ENCODE peak calls at places on chromosomes 1 and 21, in ten cellular contexts. Z is fibroblast of the conjunctiva, R is nucleus accumbens, Y is astrocyte of the spinal cord, C is hippocampal formation, D is iris pigment epithelial cell, U is endodermal cell, O is Kasumi-1, G is NCI-H460, B is left ventricle myocardium superior. V is an unnamed sample.

GRCh38 chr1:213783273-213783672 is 204.5 kb upstream of the PROX1 start:
- DNase-seq in Z (no peak), R (no peak), Y (no peak), C (no peak), D (no peak), U (no peak), O (no peak), G (no peak), B (no peak), V (no peak)

GRCh38 chr1:66397192-66397591 is 136.8 kb upstream of the SGIP1 start:
- DNase-seq in Z (no peak), R (no peak), Y (no peak), C (no peak), D (no peak), U (no peak), O (peak; percentile 65), G (no peak), B (no peak), V (no peak)

GRCh38 chr1:231460614-231461013 is 38.5 kb upstream of the EGLN1 start:
- DNase-seq in Z (no peak), R (no peak), Y (peak; percentile 49), C (no peak), D (peak; percentile 20), U (no peak), O (peak; percentile 81), G (no peak), B (no peak), V (no peak)

GRCh38 chr1:42844592-42845140 is 1.7 kb upstream of the ZNF691 start:
- DNase-seq in Z (no peak), R (no peak), Y (no peak), C (no peak), D (peak; percentile 72), U (no peak), O (no peak), G (no peak), B (no peak), V (no peak)

GRCh38 chr1:21963477-21964217 is 13.2 kb upstream of the CELA3B start:
- DNase-seq in Z (peak; percentile 30), R (peak; percentile 42), Y (peak; percentile 63), C (peak; percentile 49), D (peak; percentile 54), U (peak; percentile 98), O (peak; percentile 72), G (peak; percentile 73), B (peak; percentile 83), V (peak; percentile 76)

GRCh38 chr1:156245451-156246232 is 2.2 kb downstream of the PAQR6 start:
- DNase-seq in Z (no peak), R (no peak), Y (no peak), C (no peak), D (no peak), U (no peak), O (no peak), G (no peak), B (peak; percentile 52), V (no peak)

GRCh38 chr1:19354531-19354981 is 42.4 kb downstream of the SLC66A1 start:
- DNase-seq in Z (no peak), R (no peak), Y (no peak), C (no peak), D (no peak), U (no peak), O (no peak), G (no peak), B (no peak), V (no peak)

GRCh38 chr1:53448241-53448841 is 10.9 kb upstream of the DMRTB1 start:
- DNase-seq in Z (no peak), R (no peak), Y (no peak), C (no peak), D (no peak), U (peak; percentile 89), O (no peak), G (no peak), B (no peak), V (no peak)

GRCh38 chr1:147497826-147498225 is 43.5 kb upstream of the BCL9 start:
- DNase-seq in Z (no peak), R (no peak), Y (no peak), C (no peak), D (no peak), U (no peak), O (no peak), G (no peak), B (no peak), V (no peak)

GRCh38 chr1:7262611-7263010 is 477.4 kb downstream of the CAMTA1 start:
- DNase-seq in Z (no peak), R (no peak), Y (no peak), C (no peak), D (no peak), U (no peak), O (no peak), G (no peak), B (no peak), V (no peak)

GRCh38 chr1:167802235-167802634 is 80.5 kb downstream of the MPZL1 start:
- DNase-seq in Z (no peak), R (no peak), Y (no peak), C (no peak), D (no peak), U (no peak), O (no peak), G (no peak), B (no peak), V (no peak)

GRCh38 chr1:232776526-232776925 is 28.7 kb upstream of the MAP10 start:
- DNase-seq in Z (no peak), R (no peak), Y (no peak), C (no peak), D (no peak), U (no peak), O (no peak), G (no peak), B (no peak), V (no peak)

GRCh38 chr1:94120591-94120901 is 402 bp downstream of the ABCA4 start:
- DNase-seq in Z (no peak), R (no peak), Y (no peak), C (no peak), D (no peak), U (peak; percentile 54), O (no peak), G (no peak), B (no peak), V (no peak)

GRCh38 chr1:100482167-100482566 is 55.8 kb upstream of the GPR88 start:
- DNase-seq in Z (no peak), R (no peak), Y (peak; percentile 26), C (no peak), D (no peak), U (no peak), O (no peak), G (no peak), B (no peak), V (no peak)

GRCh38 chr1:30466026-30466425 is 257.4 kb downstream of the MATN1 start:
- DNase-seq in Z (no peak), R (no peak), Y (no peak), C (no peak), D (no peak), U (no peak), O (no peak), G (no peak), B (no peak), V (no peak)

GRCh38 chr1:111577814-111578213 is 41.8 kb upstream of the RAP1A start:
- DNase-seq in Z (no peak), R (no peak), Y (no peak), C (no peak), D (no peak), U (no peak), O (no peak), G (no peak), B (no peak), V (no peak)

GRCh38 chr1:10007161-10007560 is 10.1 kb downstream of the RBP7 start:
- DNase-seq in Z (no peak), R (no peak), Y (no peak), C (no peak), D (no peak), U (no peak), O (no peak), G (no peak), B (no peak), V (no peak)

GRCh38 chr1:48216276-48216675 is 6.2 kb upstream of the SLC5A9 start:
- DNase-seq in Z (no peak), R (no peak), Y (no peak), C (no peak), D (no peak), U (no peak), O (no peak), G (no peak), B (no peak), V (no peak)

GRCh38 chr1:119859647-119860046 is 36.7 kb downstream of the ADAM30 start:
- DNase-seq in Z (peak; percentile 10), R (no peak), Y (peak; percentile 75), C (no peak), D (peak; percentile 83), U (no peak), O (peak; percentile 73), G (peak; percentile 20), B (no peak), V (no peak)

GRCh38 chr1:54254055-54254454 is 54.1 kb downstream of the MRPL37 start:
- DNase-seq in Z (no peak), R (no peak), Y (peak; percentile 66), C (no peak), D (peak; percentile 58), U (no peak), O (peak; percentile 89), G (no peak), B (peak; percentile 44), V (peak; percentile 82)

GRCh38 chr1:23484253-23485001 is 448 bp upstream of the ASAP3 start:
- DNase-seq in Z (peak; percentile 92), R (peak; percentile 81), Y (peak; percentile 91), C (peak; percentile 85), D (peak; percentile 92), U (peak; percentile 98), O (peak; percentile 81), G (peak; percentile 79), B (peak; percentile 98), V (peak; percentile 75)

GRCh38 chr21:16195896-16196443 is 466.2 kb downstream of the USP25 start:
- DNase-seq in Z (no peak), R (no peak), Y (peak; percentile 48), C (no peak), D (peak; percentile 40), U (no peak), O (no peak), G (no peak), B (no peak), V (no peak)

GRCh38 chr1:66777846-66778245 is 23.2 kb downstream of the INSL5 start:
- DNase-seq in Z (no peak), R (no peak), Y (no peak), C (no peak), D (no peak), U (no peak), O (no peak), G (no peak), B (no peak), V (no peak)

GRCh38 chr1:112393634-112393976 is 2.4 kb upstream of the CTTNBP2NL start:
- DNase-seq in Z (no peak), R (no peak), Y (peak; percentile 42), C (peak; percentile 3), D (peak; percentile 41), U (peak; percentile 47), O (no peak), G (no peak), B (peak; percentile 34), V (no peak)

GRCh38 chr1:25347556-25347955 is 9.4 kb downstream of the TMEM50A start:
- DNase-seq in Z (no peak), R (no peak), Y (no peak), C (no peak), D (no peak), U (no peak), O (no peak), G (no peak), B (no peak), V (no peak)

GRCh38 chr1:69991644-69992043 is 213.7 kb downstream of the LRRC40 start:
- DNase-seq in Z (no peak), R (no peak), Y (peak; percentile 19), C (no peak), D (peak; percentile 71), U (no peak), O (no peak), G (no peak), B (no peak), V (no peak)

GRCh38 chr1:211653907-211654553 is 21.4 kb downstream of the NEK2 start:
- DNase-seq in Z (no peak), R (no peak), Y (no peak), C (no peak), D (peak; percentile 63), U (no peak), O (no peak), G (peak; percentile 48), B (no peak), V (no peak)

GRCh38 chr1:243806310-243806709 is 43.7 kb downstream of the AKT3 start:
- DNase-seq in Z (no peak), R (no peak), Y (no peak), C (no peak), D (no peak), U (no peak), O (no peak), G (no peak), B (no peak), V (no peak)